ENCODE peak calls at places on chromosome 22, in eight cellular contexts. V, H, M, C, F, G, A and J are unnamed samples.
A peak's percentile ranks its signal among the peaks of the same experiment; 100 is the strongest.

GRCh38 chr22:43634316-43634715 is 177.8 kb downstream of the EFCAB6 start:
- DNase-seq in V (no peak), H (no peak), M (no peak), C (no peak), F (no peak), G (no peak), A (no peak), J (no peak)

GRCh38 chr22:19515654-19516377 is 8.4 kb downstream of the CLDN5 start:
- DNase-seq in V (no peak), H (no peak), M (no peak), C (no peak), F (no peak), G (no peak), A (no peak), J (no peak)

GRCh38 chr22:42704896-42705295 is 15.8 kb downstream of the A4GALT start:
- DNase-seq in V (no peak), H (no peak), M (no peak), C (no peak), F (no peak), G (no peak), A (no peak), J (no peak)

GRCh38 chr22:19824197-19825015 is 30.3 kb downstream of the GNB1L start:
- DNase-seq in V (no peak), H (no peak), M (no peak), C (no peak), F (no peak), G (no peak), A (no peak), J (no peak)

GRCh38 chr22:36164621-36165020 is 4.1 kb upstream of the APOL3 start:
- DNase-seq in V (no peak), H (no peak), M (no peak), C (no peak), F (no peak), G (no peak), A (no peak), J (no peak)

GRCh38 chr22:31945478-31945815 is 1.1 kb downstream of the YWHAH start:
- DNase-seq in V (no peak), H (no peak), M (no peak), C (no peak), F (no peak), G (no peak), A (no peak), J (no peak)

GRCh38 chr22:37197451-37198289 is 9.6 kb upstream of the C1QTNF6 start:
- DNase-seq in V (no peak), H (peak; percentile 87), M (peak; percentile 35), C (no peak), F (peak; percentile 74), G (no peak), A (peak; percentile 79), J (peak; percentile 57)

GRCh38 chr22:26276530-26277200 is 107.4 kb downstream of the SEZ6L start:
- DNase-seq in V (no peak), H (peak; percentile 71), M (no peak), C (no peak), F (no peak), G (no peak), A (no peak), J (no peak)

GRCh38 chr22:32596471-32596870 is 121.9 kb downstream of the FBXO7 start:
- DNase-seq in V (no peak), H (no peak), M (no peak), C (no peak), F (no peak), G (no peak), A (no peak), J (no peak)

GRCh38 chr22:26308467-26308866 is 120.6 kb upstream of the ASPHD2 start:
- DNase-seq in V (no peak), H (no peak), M (no peak), C (no peak), F (no peak), G (no peak), A (no peak), J (no peak)

GRCh38 chr22:33656808-33657628 is 263.3 kb downstream of the LARGE1 start:
- DNase-seq in V (no peak), H (peak; percentile 47), M (no peak), C (no peak), F (peak; percentile 31), G (no peak), A (no peak), J (no peak)

GRCh38 chr22:26429458-26430238 is 588 bp downstream of the ASPHD2 start:
- DNase-seq in V (no peak), H (no peak), M (no peak), C (no peak), F (peak; percentile 19), G (no peak), A (no peak), J (no peak)

DNA sequence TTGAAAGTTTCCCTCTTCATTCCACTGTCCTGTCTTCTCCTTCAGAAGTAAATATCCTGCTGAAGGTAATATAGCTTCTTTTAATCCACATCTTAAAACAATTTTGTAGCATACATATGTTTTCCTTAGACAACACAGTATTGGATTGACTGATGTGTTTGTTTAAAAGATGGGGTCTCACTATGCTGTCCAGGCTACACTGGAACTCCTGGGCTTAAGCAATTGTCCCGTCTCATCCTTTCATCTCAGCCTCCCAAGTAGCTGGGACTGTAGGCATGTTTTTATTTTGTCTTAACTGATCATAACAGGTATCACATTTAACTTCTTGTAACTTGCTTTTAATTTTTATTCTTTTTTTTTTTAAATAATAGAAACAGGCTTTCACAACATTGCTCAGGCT is 55.9 kb downstream of the MRTFA start:
- DNase-seq in V (no peak), H (no peak), M (no peak), C (no peak), F (no peak), G (no peak), A (no peak), J (no peak)
- H3K27ac ChIP-seq in V (no peak overlapping the region), H (no peak overlapping the region), M (no peak overlapping the region), C (no peak overlapping the region), F (no peak overlapping the region), G (no peak overlapping the region), A (no peak overlapping the region), J (no peak overlapping the region)

GRCh38 chr22:22398530-22399327 is 109.8 kb downstream of the ZNF280B start:
- DNase-seq in V (no peak), H (no peak), M (no peak), C (no peak), F (no peak), G (no peak), A (no peak), J (no peak)
- H3K27ac ChIP-seq in V (no peak overlapping the region), H (no peak overlapping the region), M (no peak overlapping the region), C (no peak overlapping the region), F (no peak overlapping the region), G (no peak overlapping the region), A (no peak overlapping the region), J (no peak overlapping the region)

GRCh38 chr22:23401910-23402274 is 178.2 kb downstream of the IGLL1 start:
- DNase-seq in V (no peak), H (no peak), M (no peak), C (no peak), F (no peak), G (no peak), A (peak; percentile 77), J (peak; percentile 71)

GRCh38 chr22:23403720-23404688 is 176.1 kb downstream of the IGLL1 start:
- DNase-seq in V (no peak), H (no peak), M (no peak), C (no peak), F (no peak), G (no peak), A (no peak), J (peak; percentile 68)

GRCh38 chr22:23402275-23403151 is 177.6 kb downstream of the IGLL1 start:
- DNase-seq in V (peak; percentile 71), H (peak; percentile 92), M (peak; percentile 39), C (peak; percentile 2), F (peak; percentile 45), G (peak; percentile 28), A (peak; percentile 88), J (peak; percentile 55)

GRCh38 chr22:23404689-23405365 is 175.3 kb downstream of the IGLL1 start:
- DNase-seq in V (no peak), H (peak; percentile 75), M (peak; percentile 11), C (no peak), F (no peak), G (peak; percentile 13), A (peak; percentile 60), J (peak; percentile 69)

DNA sequence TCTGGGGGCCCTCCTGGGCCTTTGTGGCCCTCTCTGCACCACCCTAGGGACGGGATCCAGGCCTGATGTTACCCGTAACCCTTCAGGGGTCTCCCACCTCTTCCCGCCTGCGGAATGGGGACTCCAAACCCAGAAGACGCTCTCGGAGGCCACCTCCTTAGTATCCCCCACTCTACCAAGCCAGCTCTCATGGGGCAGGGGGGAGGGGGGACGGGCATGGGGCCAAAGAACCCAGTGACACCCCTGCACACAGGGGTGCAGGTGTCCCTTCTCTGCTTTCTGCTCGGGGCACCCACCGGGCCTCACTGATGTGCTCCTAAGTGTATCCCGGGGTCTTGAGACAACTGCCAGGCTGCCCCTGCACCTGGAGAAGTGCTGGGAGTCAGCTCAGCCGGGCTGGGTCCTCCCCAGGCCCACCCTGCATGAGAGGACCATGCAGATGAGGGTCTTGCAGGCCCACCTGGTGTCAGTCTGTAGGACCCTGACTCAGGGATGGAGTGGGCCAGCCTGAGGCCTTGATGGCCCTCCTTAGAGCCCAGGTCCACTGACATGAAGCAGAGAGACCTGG is 176.9 kb downstream of the IGLL1 start:
- DNase-seq in V (no peak), H (no peak), M (no peak), C (no peak), F (no peak), G (no peak), A (peak; percentile 62), J (no peak)
- H3K27ac ChIP-seq in V (no peak overlapping the region), H (peak overlapping the region; percentile 55), M (no peak overlapping the region), C (no peak overlapping the region), F (no peak overlapping the region), G (no peak overlapping the region), A (no peak overlapping the region), J (no peak overlapping the region)

GRCh38 chr22:40281717-40282116 is 64.6 kb upstream of the ADSL start:
- DNase-seq in V (no peak), H (no peak), M (no peak), C (no peak), F (no peak), G (no peak), A (no peak), J (no peak)
- H3K27ac ChIP-seq in V (no peak overlapping the region), H (no peak overlapping the region), M (no peak overlapping the region), C (no peak overlapping the region), F (no peak overlapping the region), G (no peak overlapping the region), A (no peak overlapping the region), J (no peak overlapping the region)

GRCh38 chr22:40535642-40536041 is 100.9 kb downstream of the MRTFA start:
- DNase-seq in V (no peak), H (no peak), M (no peak), C (no peak), F (no peak), G (no peak), A (no peak), J (no peak)

GRCh38 chr22:40535189-40535512 is 101.4 kb downstream of the MRTFA start:
- DNase-seq in V (no peak), H (no peak), M (no peak), C (no peak), F (no peak), G (no peak), A (no peak), J (peak; percentile 23)

GRCh38 chr22:40531951-40532900 is 104.3 kb downstream of the MRTFA start:
- DNase-seq in V (no peak), H (no peak), M (no peak), C (no peak), F (no peak), G (no peak), A (no peak), J (no peak)

GRCh38 chr22:40533712-40534378 is 102.7 kb downstream of the MRTFA start:
- DNase-seq in V (no peak), H (peak; percentile 79), M (peak; percentile 52), C (peak; percentile 32), F (no peak), G (peak; percentile 69), A (no peak), J (no peak)

GRCh38 chr22:40534379-40535188 is 101.9 kb downstream of the MRTFA start:
- DNase-seq in V (no peak), H (peak; percentile 76), M (peak; percentile 39), C (no peak), F (no peak), G (peak; percentile 51), A (no peak), J (no peak)
- H3K27ac ChIP-seq in V (no peak overlapping the region), H (peak overlapping the region; percentile 56), M (no peak overlapping the region), C (peak overlapping the region; percentile 64), F (peak overlapping the region; percentile 82), G (peak overlapping the region; percentile 70), A (peak overlapping the region; percentile 69), J (peak overlapping the region; percentile 47)